ENCODE peak calls at places on chromosomes 13 and 19, in six cellular contexts. R, Q, O, M, H and B are unnamed samples.

GRCh38 chr13:33487575-33488243 is 202.2 kb upstream of the STARD13 start:
- DNase-seq in R (no peak), Q (peak), O (peak), M (peak), H (no peak), B (peak)

GRCh38 chr19:4984106-4984380 is 15.1 kb downstream of the KDM4B start:
- DNase-seq in R (no peak), Q (no peak), O (no peak), M (no peak), H (no peak), B (no peak)

GRCh38 chr13:44116562-44117315 is 237.0 kb downstream of the LACC1 start:
- DNase-seq in R (no peak), Q (no peak), O (peak), M (peak), H (no peak), B (peak)

GRCh38 chr19:29690842-29691241 is 24.2 kb downstream of the C19orf12 start:
- DNase-seq in R (no peak), Q (peak), O (no peak), M (peak), H (no peak), B (peak)

GRCh38 chr19:821976-822773 is 420 bp upstream of the PLPPR3 start:
- DNase-seq in R (no peak), Q (no peak), O (peak), M (no peak), H (no peak), B (no peak)

GRCh38 chr19:2186071-2186846 is 22.5 kb downstream of the DOT1L start:
- DNase-seq in R (peak), Q (no peak), O (no peak), M (no peak), H (peak), B (peak)

GRCh38 chr13:106433066-106433465 is 102.4 kb downstream of the EFNB2 start:
- DNase-seq in R (no peak), Q (no peak), O (no peak), M (peak), H (no peak), B (no peak)

GRCh38 chr19:41774515-41774980 is 19.2 kb downstream of the CEACAM6 start:
- DNase-seq in R (no peak), Q (no peak), O (no peak), M (no peak), H (no peak), B (no peak)

GRCh38 chr19:58382997-58383603 is 2.3 kb upstream of the ZNF837 start:
- DNase-seq in R (no peak), Q (no peak), O (no peak), M (no peak), H (no peak), B (no peak)

GRCh38 chr13:25738797-25739196 is 313.0 kb downstream of the SHISA2 start:
- DNase-seq in R (no peak), Q (no peak), O (no peak), M (no peak), H (no peak), B (no peak)

GRCh38 chr19:5308471-5309437 is 31.9 kb downstream of the PTPRS start:
- DNase-seq in R (peak), Q (no peak), O (no peak), M (peak), H (no peak), B (peak)

GRCh38 chr19:49801966-49802661 is 11.0 kb downstream of the FUZ start:
- DNase-seq in R (peak), Q (peak), O (peak), M (peak), H (no peak), B (peak)

GRCh38 chr19:51097166-51097736 is 11.0 kb downstream of the CTU1 start:
- DNase-seq in R (peak), Q (peak), O (peak), M (peak), H (no peak), B (peak)

GRCh38 chr19:39401549-39402416 is 4.9 kb upstream of the ZFP36 start:
- DNase-seq in R (no peak), Q (peak), O (no peak), M (peak), H (no peak), B (peak)

GRCh38 chr19:45758921-45759320 is 10.1 kb downstream of the SIX5 start:
- DNase-seq in R (no peak), Q (no peak), O (no peak), M (no peak), H (no peak), B (no peak)

GRCh38 chr19:38812841-38813320 is at the start of gene LGALS4:
- DNase-seq in R (no peak), Q (no peak), O (peak), M (no peak), H (no peak), B (no peak)

GRCh38 chr19:41302624-41303351 is 7.2 kb upstream of the CCDC97 start:
- DNase-seq in R (no peak), Q (no peak), O (no peak), M (no peak), H (no peak), B (no peak)

GRCh38 chr13:49649244-49649962 is 21.1 kb downstream of the ARL11 start:
- DNase-seq in R (no peak), Q (peak), O (peak), M (peak), H (peak), B (peak)

GRCh38 chr13:71864981-71865857 is 1.8 kb downstream of the DACH1 start:
- DNase-seq in R (no peak), Q (no peak), O (peak), M (peak), H (no peak), B (peak)

GRCh38 chr19:52138614-52139290 is 986 bp downstream of the ZNF616 start:
- DNase-seq in R (no peak), Q (peak), O (peak), M (peak), H (no peak), B (peak)

GRCh38 chr19:3983936-3984583 is 1.2 kb downstream of the EEF2 start:
- DNase-seq in R (no peak), Q (peak), O (no peak), M (peak), H (no peak), B (no peak)

GRCh38 chr13:65943711-65944110 is 1286.4 kb downstream of the PCDH9 start:
- DNase-seq in R (no peak), Q (no peak), O (no peak), M (no peak), H (no peak), B (no peak)

GRCh38 chr19:45115809-45116615 is 23.0 kb downstream of the PPP1R37 start:
- DNase-seq in R (no peak), Q (no peak), O (no peak), M (no peak), H (no peak), B (no peak)

GRCh38 chr13:30832845-30833332 is 73.2 kb upstream of the MEDAG start:
- DNase-seq in R (no peak), Q (peak), O (peak), M (peak), H (no peak), B (peak)

GRCh38 chr13:74978596-74978995 is 503.4 kb downstream of the TBC1D4 start:
- DNase-seq in R (no peak), Q (peak), O (peak), M (no peak), H (no peak), B (peak)

GRCh38 chr19:46456930-46457329 is 14.4 kb downstream of the PNMA8A start:
- DNase-seq in R (no peak), Q (no peak), O (no peak), M (no peak), H (no peak), B (no peak)

GRCh38 chr19:45323671-45324081 is 1.0 kb upstream of the CKM start:
- DNase-seq in R (no peak), Q (no peak), O (peak), M (no peak), H (no peak), B (peak)

GRCh38 chr19:7109678-7110289 is 40.3 kb downstream of the ZNF557 start:
- DNase-seq in R (no peak), Q (no peak), O (peak), M (no peak), H (peak), B (peak)